ENCODE peak calls at places on chromosomes 2 and 18, in nine cellular contexts. W, F, E, C, O, I, T, N and D are unnamed samples.

GRCh38 chr18:80192653-80193385 is 54.5 kb downstream of the PARD6G start:
- DNase-seq in W (no peak), F (no peak), E (no peak), C (no peak), O (no peak), I (no peak), T (no peak), N (no peak), D (no peak)

GRCh38 chr18:74288730-74289129 is 3.0 kb downstream of the CYB5A start:
- DNase-seq in W (no peak), F (no peak), E (no peak), C (no peak), O (no peak), I (no peak), T (no peak), N (no peak), D (no peak)

GRCh38 chr2:215137741-215138340 is 585 bp downstream of the ABCA12 start:
- DNase-seq in W (no peak), F (no peak), E (peak; percentile 42), C (no peak), O (no peak), I (no peak), T (no peak), N (no peak), D (peak; percentile 52)

GRCh38 chr2:231467016-231467545 is 2.8 kb upstream of the NCL start:
- DNase-seq in W (no peak), F (no peak), E (no peak), C (peak; percentile 39), O (no peak), I (no peak), T (no peak), N (no peak), D (no peak)

GRCh38 chr2:98464772-98465310 is 20.2 kb downstream of the INPP4A start:
- DNase-seq in W (no peak), F (peak; percentile 67), E (no peak), C (no peak), O (peak; percentile 69), I (no peak), T (no peak), N (no peak), D (no peak)

GRCh38 chr2:224982910-224983688 is 59.2 kb downstream of the DOCK10 start:
- DNase-seq in W (no peak), F (no peak), E (no peak), C (no peak), O (no peak), I (peak; percentile 51), T (no peak), N (no peak), D (no peak)

GRCh38 chr2:23497063-23497462 is 112.1 kb downstream of the KLHL29 start:
- DNase-seq in W (no peak), F (no peak), E (no peak), C (no peak), O (peak; percentile 41), I (peak; percentile 3), T (no peak), N (no peak), D (no peak)

GRCh38 chr2:150889141-150889540 is 372.5 kb downstream of the RBM43 start:
- DNase-seq in W (no peak), F (no peak), E (no peak), C (no peak), O (no peak), I (no peak), T (no peak), N (no peak), D (no peak)

GRCh38 chr2:158953926-158954763 is 14.3 kb upstream of the TANC1 start:
- DNase-seq in W (peak; percentile 23), F (peak; percentile 72), E (peak; percentile 86), C (peak; percentile 75), O (peak; percentile 17), I (no peak), T (peak; percentile 74), N (no peak), D (peak; percentile 78)

GRCh38 chr2:234919711-234920110 is 32.1 kb upstream of the SH3BP4 start:
- DNase-seq in W (no peak), F (no peak), E (peak; percentile 5), C (no peak), O (no peak), I (no peak), T (no peak), N (no peak), D (no peak)

GRCh38 chr2:143891879-143892308 is 628.0 kb downstream of the ZEB2 start:
- DNase-seq in W (no peak), F (no peak), E (no peak), C (no peak), O (no peak), I (no peak), T (no peak), N (no peak), D (no peak)

GRCh38 chr18:74040459-74041332 is 106.9 kb downstream of the FBXO15 start:
- DNase-seq in W (peak; percentile 45), F (peak; percentile 74), E (peak; percentile 8), C (peak; percentile 67), O (no peak), I (peak; percentile 35), T (peak; percentile 40), N (peak; percentile 21), D (no peak)

GRCh38 chr2:14418110-14418509 is 214.4 kb upstream of the LRATD1 start:
- DNase-seq in W (no peak), F (no peak), E (no peak), C (no peak), O (no peak), I (no peak), T (no peak), N (no peak), D (no peak)

GRCh38 chr2:21161122-21161521 is 37.4 kb downstream of the TDRD15 start:
- DNase-seq in W (no peak), F (no peak), E (no peak), C (no peak), O (no peak), I (no peak), T (no peak), N (no peak), D (no peak)

GRCh38 chr2:218755198-218755566 is 26.8 kb upstream of the CYP27A1 start:
- DNase-seq in W (no peak), F (no peak), E (no peak), C (no peak), O (no peak), I (no peak), T (no peak), N (no peak), D (no peak)

GRCh38 chr2:129296401-129297343 is 682.8 kb upstream of the RAB6C start:
- DNase-seq in W (no peak), F (no peak), E (no peak), C (no peak), O (no peak), I (no peak), T (peak; percentile 32), N (no peak), D (no peak)

GRCh38 chr2:147396890-147397289 is 447.9 kb upstream of the ACVR2A start:
- DNase-seq in W (no peak), F (no peak), E (no peak), C (peak; percentile 44), O (no peak), I (no peak), T (no peak), N (no peak), D (no peak)

GRCh38 chr18:76839395-76839794 is 17.0 kb downstream of the ZNF236 start:
- DNase-seq in W (no peak), F (no peak), E (no peak), C (no peak), O (no peak), I (no peak), T (no peak), N (no peak), D (no peak)

GRCh38 chr2:124437811-124438210 is 412.7 kb downstream of the CNTNAP5 start:
- DNase-seq in W (no peak), F (no peak), E (no peak), C (no peak), O (no peak), I (no peak), T (no peak), N (no peak), D (no peak)

GRCh38 chr2:153819501-153819900 is 52.2 kb upstream of the GALNT13 start:
- DNase-seq in W (no peak), F (no peak), E (no peak), C (no peak), O (no peak), I (no peak), T (no peak), N (no peak), D (no peak)

GRCh38 chr18:26464128-26465011 is 84.0 kb downstream of the KCTD1 start:
- DNase-seq in W (no peak), F (no peak), E (no peak), C (no peak), O (no peak), I (no peak), T (no peak), N (no peak), D (no peak)

GRCh38 chr18:54558609-54559585 is 32.1 kb upstream of the DYNAP start:
- DNase-seq in W (no peak), F (peak; percentile 60), E (peak; percentile 29), C (no peak), O (no peak), I (no peak), T (no peak), N (no peak), D (no peak)

GRCh38 chr2:169478339-169478738 is 955 bp upstream of the BBS5 start:
- DNase-seq in W (no peak), F (no peak), E (no peak), C (no peak), O (no peak), I (no peak), T (peak; percentile 21), N (no peak), D (no peak)

GRCh38 chr2:18987592-18988073 is 370.8 kb downstream of the OSR1 start:
- DNase-seq in W (no peak), F (peak; percentile 21), E (peak; percentile 69), C (peak; percentile 66), O (no peak), I (no peak), T (peak; percentile 58), N (no peak), D (peak; percentile 15)

GRCh38 chr2:229610871-229611270 is 103.5 kb downstream of the DNER start:
- DNase-seq in W (no peak), F (no peak), E (no peak), C (no peak), O (no peak), I (no peak), T (no peak), N (no peak), D (no peak)